ENCODE peak calls at places on chromosomes 11 and 22, in seven cellular contexts. One of them, this sample, is unnamed. For H3K4me1, the result is how much of the 10 kb centered on the place peaks cover.

GRCh38 chr11:67648140-67648795 is 2.3 kb downstream of the ACY3 start:
- DNase-seq in prostate gland: no peak
- DNase-seq in suprapubic skin: no peak
- DNase-seq in HCT116: peak
- DNase-seq in stomach: peak
- DNase-seq in HepG2: peak
- DNase-seq in transverse colon: peak
- DNase-seq in this sample: no peak

GRCh38 chr11:19403196-19403895 is 162.6 kb upstream of the E2F8 start:
- DNase-seq in prostate gland: no peak
- DNase-seq in suprapubic skin: no peak
- DNase-seq in HepG2: no peak
- DNase-seq in transverse colon: no peak
- DNase-seq in stomach: no peak
- DNase-seq in HCT116: no peak
- DNase-seq in this sample: no peak

GRCh38 chr22:36816635-36817428 is at the start of gene PVALB:
- DNase-seq in HCT116: no peak
- DNase-seq in transverse colon: no peak
- DNase-seq in suprapubic skin: no peak
- DNase-seq in stomach: no peak
- DNase-seq in HepG2: no peak
- DNase-seq in prostate gland: no peak
- DNase-seq in this sample: no peak

GRCh38 chr11:14288189-14288935 is 70.6 kb downstream of the RRAS2 start:
- DNase-seq in HepG2: no peak
- DNase-seq in prostate gland: peak
- DNase-seq in suprapubic skin: no peak
- DNase-seq in stomach: no peak
- DNase-seq in HCT116: no peak
- DNase-seq in transverse colon: no peak
- DNase-seq in this sample: no peak

GRCh38 chr11:31817621-31818493 is 6.7 kb upstream of the PAX6 start:
- DNase-seq in suprapubic skin: no peak
- DNase-seq in HepG2: no peak
- DNase-seq in stomach: no peak
- DNase-seq in transverse colon: no peak
- DNase-seq in prostate gland: no peak
- DNase-seq in HCT116: no peak
- DNase-seq in this sample: no peak

GRCh38 chr11:20112291-20113146 is 47.8 kb downstream of the DBX1 start:
- DNase-seq in HCT116: peak
- DNase-seq in stomach: peak
- DNase-seq in transverse colon: peak
- DNase-seq in suprapubic skin: no peak
- DNase-seq in HepG2: no peak
- DNase-seq in prostate gland: peak
- DNase-seq in this sample: peak

GRCh38 chr11:30876656-30877371 is 290.7 kb upstream of the MPPED2 start:
- DNase-seq in HCT116: no peak
- DNase-seq in prostate gland: no peak
- DNase-seq in stomach: no peak
- DNase-seq in suprapubic skin: no peak
- DNase-seq in transverse colon: no peak
- DNase-seq in HepG2: no peak
- DNase-seq in this sample: no peak

GRCh38 chr11:65290448-65291165 is 24.1 kb upstream of the CDC42EP2 start:
- DNase-seq in prostate gland: no peak
- DNase-seq in HepG2: no peak
- DNase-seq in suprapubic skin: peak
- DNase-seq in stomach: peak
- DNase-seq in transverse colon: peak
- DNase-seq in HCT116: no peak
- DNase-seq in this sample: no peak

GRCh38 chr11:102085864-102086551 is 24.2 kb upstream of the YAP1 start:
- DNase-seq in stomach: no peak
- DNase-seq in HepG2: peak
- DNase-seq in HCT116: peak
- DNase-seq in transverse colon: no peak
- DNase-seq in suprapubic skin: no peak
- DNase-seq in prostate gland: no peak
- DNase-seq in this sample: no peak

GRCh38 chr11:114200351-114200750 is 95.8 kb upstream of the NNMT start:
- DNase-seq in suprapubic skin: no peak
- DNase-seq in transverse colon: no peak
- DNase-seq in HepG2: no peak
- DNase-seq in HCT116: no peak
- DNase-seq in prostate gland: no peak
- DNase-seq in stomach: no peak
- DNase-seq in this sample: no peak

GRCh38 chr11:68993546-68993945 is 12.8 kb upstream of the MRGPRD start:
- DNase-seq in stomach: no peak
- DNase-seq in suprapubic skin: no peak
- DNase-seq in transverse colon: no peak
- DNase-seq in HepG2: no peak
- DNase-seq in prostate gland: no peak
- DNase-seq in HCT116: no peak
- DNase-seq in this sample: peak

GRCh38 chr11:64923151-64923661 is 1.3 kb upstream of the PPP2R5B start:
- DNase-seq in HepG2: no peak
- DNase-seq in prostate gland: no peak
- DNase-seq in transverse colon: no peak
- DNase-seq in stomach: no peak
- DNase-seq in HCT116: no peak
- DNase-seq in suprapubic skin: peak
- DNase-seq in this sample: no peak

GRCh38 chr11:129267716-129268115 is 75.6 kb upstream of the ARHGAP32 start:
- DNase-seq in stomach: no peak
- DNase-seq in suprapubic skin: no peak
- DNase-seq in HCT116: no peak
- DNase-seq in HepG2: no peak
- DNase-seq in transverse colon: no peak
- DNase-seq in prostate gland: no peak
- DNase-seq in this sample: no peak

GRCh38 chr11:122808494-122808893 is 29.8 kb upstream of the CRTAM start:
- DNase-seq in prostate gland: no peak
- DNase-seq in stomach: no peak
- DNase-seq in transverse colon: peak
- DNase-seq in HCT116: no peak
- DNase-seq in HepG2: no peak
- DNase-seq in suprapubic skin: no peak
- DNase-seq in this sample: no peak

GRCh38 chr22:21938906-21939305 is 13.7 kb downstream of the PPM1F start:
- DNase-seq in prostate gland: no peak
- DNase-seq in HCT116: no peak
- DNase-seq in suprapubic skin: no peak
- DNase-seq in transverse colon: no peak
- DNase-seq in HepG2: no peak
- DNase-seq in stomach: no peak
- DNase-seq in this sample: no peak

GRCh38 chr22:37162221-37163095 is 12.7 kb upstream of the IL2RB start:
- DNase-seq in suprapubic skin: no peak
- DNase-seq in HCT116: no peak
- DNase-seq in stomach: no peak
- DNase-seq in transverse colon: peak
- DNase-seq in HepG2: no peak
- DNase-seq in prostate gland: no peak
- DNase-seq in this sample: no peak

GRCh38 chr11:107576497-107577086 is 11.1 kb upstream of the ALKBH8 start:
- DNase-seq in HepG2: peak
- DNase-seq in prostate gland: no peak
- DNase-seq in HCT116: no peak
- DNase-seq in transverse colon: peak
- DNase-seq in suprapubic skin: no peak
- DNase-seq in stomach: peak
- DNase-seq in this sample: no peak

GRCh38 chr11:772429-773390 is 4.6 kb downstream of the GATD1 start:
- DNase-seq in transverse colon: no peak
- DNase-seq in suprapubic skin: no peak
- DNase-seq in prostate gland: no peak
- DNase-seq in HepG2: no peak
- DNase-seq in stomach: no peak
- DNase-seq in HCT116: no peak
- DNase-seq in this sample: peak
- TF ChIP-seq POLR2A in transverse colon: no peak
- TF ChIP-seq POLR2A in suprapubic skin: no peak
- TF ChIP-seq POLR2A in prostate gland: no peak
- TF ChIP-seq POLR2A in HepG2: no peak
- TF ChIP-seq POLR2A in stomach: no peak
- TF ChIP-seq POLR2A in HCT116: no peak
- TF ChIP-seq POLR2A in this sample: no peak

DNA sequence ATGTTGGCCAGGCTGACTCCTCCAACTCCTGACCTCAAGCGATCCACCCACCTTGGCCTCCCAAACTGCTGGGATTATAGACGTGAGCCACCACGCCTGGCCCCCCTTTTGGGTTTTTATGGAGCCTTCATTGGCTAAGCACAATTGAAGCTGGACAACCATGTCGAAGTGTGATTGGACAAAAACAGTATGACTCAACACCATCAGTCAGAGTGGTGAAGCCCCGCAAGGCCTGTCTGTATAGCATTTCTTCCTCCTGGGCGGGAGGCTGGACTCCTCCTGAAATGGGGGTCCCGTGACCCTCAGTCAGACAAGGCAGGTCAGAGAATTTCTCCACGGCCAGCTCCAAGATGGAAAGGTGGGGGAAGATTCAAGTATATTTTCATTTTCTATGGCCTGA is 3.1 kb upstream of the PARVB start:
- DNase-seq in stomach: no peak
- DNase-seq in HepG2: no peak
- DNase-seq in prostate gland: no peak
- DNase-seq in transverse colon: no peak
- DNase-seq in suprapubic skin: no peak
- DNase-seq in HCT116: no peak
- DNase-seq in this sample: no peak
- H3K4me1 ChIP-seq in stomach: under half
- H3K4me1 ChIP-seq in HepG2: under half
- H3K4me1 ChIP-seq in prostate gland: under half
- H3K4me1 ChIP-seq in transverse colon: under half
- H3K4me1 ChIP-seq in suprapubic skin: under half
- H3K4me1 ChIP-seq in HCT116: under half
- H3K4me1 ChIP-seq in this sample: under half

GRCh38 chr11:118917488-118918127 is 8.1 kb downstream of the BCL9L start:
- DNase-seq in transverse colon: peak
- DNase-seq in prostate gland: no peak
- DNase-seq in stomach: no peak
- DNase-seq in HCT116: no peak
- DNase-seq in HepG2: peak
- DNase-seq in suprapubic skin: no peak
- DNase-seq in this sample: no peak
- TF ChIP-seq POLR2AphosphoS5 in transverse colon: no peak
- TF ChIP-seq POLR2AphosphoS5 in prostate gland: peak
- TF ChIP-seq POLR2AphosphoS5 in stomach: peak
- TF ChIP-seq POLR2AphosphoS5 in HCT116: no peak
- TF ChIP-seq POLR2AphosphoS5 in HepG2: no peak
- TF ChIP-seq POLR2AphosphoS5 in suprapubic skin: no peak
- TF ChIP-seq POLR2AphosphoS5 in this sample: peak

GRCh38 chr11:63918576-63919171 is 1.7 kb upstream of the RCOR2 start:
- DNase-seq in stomach: no peak
- DNase-seq in suprapubic skin: no peak
- DNase-seq in transverse colon: no peak
- DNase-seq in prostate gland: no peak
- DNase-seq in HCT116: no peak
- DNase-seq in HepG2: no peak
- DNase-seq in this sample: no peak

GRCh38 chr11:63915961-63916836 is 765 bp downstream of the RCOR2 start:
- DNase-seq in HCT116: no peak
- DNase-seq in prostate gland: no peak
- DNase-seq in transverse colon: peak
- DNase-seq in HepG2: peak
- DNase-seq in suprapubic skin: no peak
- DNase-seq in stomach: peak
- DNase-seq in this sample: no peak

GRCh38 chr11:63914896-63915681 is 1.9 kb downstream of the RCOR2 start:
- DNase-seq in HepG2: no peak
- DNase-seq in HCT116: no peak
- DNase-seq in stomach: no peak
- DNase-seq in suprapubic skin: no peak
- DNase-seq in prostate gland: no peak
- DNase-seq in transverse colon: no peak
- DNase-seq in this sample: no peak

GRCh38 chr11:63917685-63918523 is 940 bp upstream of the RCOR2 start:
- DNase-seq in prostate gland: peak
- DNase-seq in transverse colon: peak
- DNase-seq in stomach: peak
- DNase-seq in HepG2: peak
- DNase-seq in suprapubic skin: no peak
- DNase-seq in HCT116: peak
- DNase-seq in this sample: no peak

DNA sequence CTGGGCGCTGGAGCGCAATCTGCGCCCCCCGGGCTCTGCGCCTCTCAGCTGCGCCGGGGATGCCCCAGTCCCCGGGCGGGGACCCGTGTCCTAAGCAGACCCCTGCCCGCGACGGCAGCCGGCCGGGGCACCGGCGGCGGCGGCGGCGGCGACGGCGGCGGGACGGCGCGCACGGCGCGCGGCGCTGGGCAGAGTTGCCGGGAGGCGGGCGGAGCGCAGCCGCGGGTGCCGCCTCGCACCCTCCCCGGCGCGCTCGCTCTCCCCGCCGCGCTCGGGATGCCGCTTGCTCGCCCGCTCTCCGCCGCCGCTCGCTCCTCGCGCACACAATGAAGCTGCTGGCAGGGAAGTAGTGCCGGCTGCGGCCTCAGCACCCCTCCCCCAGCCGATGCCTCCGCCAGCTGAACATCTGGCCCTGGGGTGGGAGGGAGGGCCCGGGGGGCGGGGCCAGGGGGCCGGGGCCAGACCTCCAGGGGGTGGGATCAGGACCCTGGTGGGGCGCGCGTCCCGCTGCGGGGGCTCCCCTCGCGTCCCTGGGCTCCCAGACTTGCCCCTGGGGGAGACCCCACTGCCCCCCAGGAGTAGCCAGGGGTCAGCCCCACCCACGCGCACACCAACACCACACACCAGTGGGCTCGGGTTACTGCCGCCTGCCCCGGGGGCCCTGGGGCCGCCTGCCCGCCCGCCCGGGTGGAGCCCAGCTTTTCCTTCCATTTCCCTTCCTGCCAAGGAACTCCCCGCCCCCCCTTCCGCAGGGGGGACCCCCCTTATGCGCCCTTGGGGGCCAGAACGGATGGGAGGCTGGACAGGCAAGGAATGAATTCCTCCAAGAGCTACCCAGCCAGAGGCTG is at the start of gene RCOR2:
- DNase-seq in HepG2: peak
- DNase-seq in stomach: peak
- DNase-seq in prostate gland: peak
- DNase-seq in HCT116: no peak
- DNase-seq in transverse colon: peak
- DNase-seq in suprapubic skin: no peak
- DNase-seq in this sample: no peak
- TF ChIP-seq POLR2A in HepG2: no peak
- TF ChIP-seq POLR2A in stomach: no peak
- TF ChIP-seq POLR2A in prostate gland: no peak
- TF ChIP-seq POLR2A in HCT116: no peak
- TF ChIP-seq POLR2A in transverse colon: no peak
- TF ChIP-seq POLR2A in suprapubic skin: no peak
- TF ChIP-seq POLR2A in this sample: no peak

GRCh38 chr22:17222503-17222902 is 3.3 kb upstream of the ADA2 start:
- DNase-seq in transverse colon: no peak
- DNase-seq in HepG2: no peak
- DNase-seq in stomach: no peak
- DNase-seq in suprapubic skin: no peak
- DNase-seq in HCT116: no peak
- DNase-seq in prostate gland: no peak
- DNase-seq in this sample: no peak
- H3K4me1 ChIP-seq in transverse colon: under half
- H3K4me1 ChIP-seq in HepG2: under half
- H3K4me1 ChIP-seq in stomach: under half
- H3K4me1 ChIP-seq in suprapubic skin: under half
- H3K4me1 ChIP-seq in HCT116: under half
- H3K4me1 ChIP-seq in prostate gland: under half
- H3K4me1 ChIP-seq in this sample: under half

This sample was measured in breast epithelium.